ENCODE peak calls at places on chromosomes 3 and 15, in nine cellular contexts. R, K, O, P, T, J, L, N and D are unnamed samples.

GRCh38 chr3:123335007-123335670 is 113.8 kb downstream of the ADCY5 start:
- DNase-seq in T (no peak), L (no peak), K (peak; percentile 32), O (no peak), J (no peak), P (no peak), R (no peak), N (no peak), D (no peak)

GRCh38 chr3:46406786-46407611 is at the start of the genes CCR5AS and CCRL2:
- DNase-seq in T (peak; percentile 22), R (peak; percentile 12), O (no peak), K (peak; percentile 61), L (no peak), J (peak; percentile 62), N (peak; percentile 52), P (no peak), D (peak; percentile 32)

GRCh38 chr3:83849331-83849730 is 1109.5 kb upstream of the CADM2 start:
- DNase-seq in N (no peak), K (no peak), L (no peak), J (peak; percentile 34), R (no peak), P (no peak), T (no peak), O (no peak), D (no peak)

GRCh38 chr3:120364821-120365220 is 15.7 kb upstream of the LRRC58 start:
- DNase-seq in O (no peak), R (peak; percentile 33), L (no peak), T (no peak), J (peak; percentile 57), K (no peak), N (peak; percentile 58), P (peak; percentile 15), D (no peak)

GRCh38 chr3:181752202-181752671 is 40.5 kb downstream of the SOX2 start:
- DNase-seq in L (no peak), N (no peak), P (peak; percentile 1), K (no peak), R (no peak), T (no peak), J (no peak), O (no peak), D (no peak)

GRCh38 chr15:61051570-61052031 is 177.5 kb downstream of the RORA start:
- DNase-seq in O (peak; percentile 37), R (peak; percentile 74), T (no peak), P (peak; percentile 71), L (no peak), N (peak; percentile 15), J (peak; percentile 92), K (no peak), D (peak; percentile 28)

GRCh38 chr15:81312790-81313543 is 11.0 kb downstream of the STARD5 start:
- DNase-seq in N (peak; percentile 99), K (no peak), J (peak; percentile 98), O (no peak), L (peak; percentile 84), T (no peak), R (peak; percentile 99), P (peak; percentile 98), D (peak; percentile 67)

GRCh38 chr3:27623085-27623753 is 98.9 kb downstream of the EOMES start:
- DNase-seq in T (no peak), J (no peak), P (peak; percentile 58), L (no peak), R (peak; percentile 33), O (no peak), K (no peak), N (peak; percentile 26), D (no peak)

GRCh38 chr3:9104121-9104520 is 140.8 kb upstream of the RAD18 start:
- DNase-seq in O (no peak), K (no peak), T (no peak), J (no peak), P (no peak), L (no peak), R (no peak), N (no peak), D (no peak)

GRCh38 chr15:51874751-51875644 is 45.5 kb downstream of the TMOD3 start:
- DNase-seq in R (peak; percentile 99), P (peak; percentile 96), N (peak; percentile 100), T (no peak), L (peak; percentile 89), K (no peak), O (no peak), J (peak; percentile 97), D (peak; percentile 54)

GRCh38 chr15:55775316-55775715 is 32.4 kb upstream of the PRTG start:
- DNase-seq in N (peak; percentile 25), J (no peak), R (no peak), K (no peak), O (no peak), P (no peak), T (no peak), L (no peak), D (no peak)

GRCh38 chr3:56364665-56365064 is 103.6 kb downstream of the ERC2 start:
- DNase-seq in R (no peak), K (no peak), P (no peak), T (no peak), J (no peak), O (no peak), N (no peak), L (no peak), D (no peak)

GRCh38 chr15:83064859-83065258 is 2.2 kb downstream of the BTBD1 start:
- DNase-seq in J (peak; percentile 21), T (no peak), K (no peak), O (no peak), R (peak; percentile 38), N (peak; percentile 78), P (no peak), L (no peak), D (no peak)

DNA sequence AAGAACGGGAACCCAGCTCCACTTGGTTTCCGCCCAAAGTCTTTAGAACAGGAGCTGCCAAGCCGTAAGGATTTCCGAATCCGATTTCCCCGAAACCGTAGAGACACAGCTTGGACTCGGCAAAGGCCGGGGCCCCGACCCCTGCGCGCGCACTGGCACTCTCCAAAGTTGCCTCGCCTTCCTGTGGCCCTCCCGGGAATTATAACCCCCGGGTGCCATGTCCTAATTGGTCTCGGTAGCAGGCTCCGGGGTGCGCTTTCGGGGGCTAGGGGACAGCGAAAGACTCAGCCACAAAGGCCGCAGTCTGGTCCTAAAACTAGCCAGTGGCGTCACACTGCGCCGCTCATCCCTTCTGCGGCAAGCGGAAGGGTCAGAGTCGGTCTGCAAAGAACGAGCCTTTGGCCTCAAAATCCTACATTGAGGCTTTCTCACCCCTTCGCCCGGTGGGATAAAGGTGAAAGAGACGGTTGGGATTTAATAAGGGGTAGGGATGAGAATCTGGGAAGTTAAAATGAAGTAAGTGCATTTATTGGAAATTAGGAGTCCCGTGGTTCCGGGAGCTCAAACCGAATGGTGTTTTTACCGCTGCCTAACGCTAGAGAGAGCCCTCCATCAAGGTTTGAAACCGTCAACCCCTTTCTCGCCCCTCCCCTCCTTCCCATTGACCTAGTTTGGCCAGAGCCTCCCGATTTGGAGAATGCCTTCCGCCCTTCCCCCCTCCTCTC is 6.7 kb downstream of the BCL6 start:
- DNase-seq in L (peak; percentile 83), P (peak; percentile 96), O (peak; percentile 86), T (peak; percentile 41), R (peak; percentile 93), K (peak; percentile 88), N (peak; percentile 83), J (peak; percentile 96), D (peak; percentile 94)
- TF ChIP-seq CTCF in L (peak; percentile 82), P (peak; percentile 81), O (peak; percentile 16), T (no peak), R (peak; percentile 83), K (peak; percentile 51), N (peak; percentile 89), J (peak; percentile 84), D (peak; percentile 96)

GRCh38 chr3:22117751-22118346 is 366.8 kb upstream of the ZNF385D start:
- DNase-seq in P (peak; percentile 70), R (peak; percentile 73), O (no peak), K (peak; percentile 10), L (peak; percentile 6), J (peak; percentile 83), T (no peak), N (peak; percentile 53), D (no peak)
- TF ChIP-seq CTCF in P (peak; percentile 54), R (peak; percentile 58), O (peak; percentile 41), K (no peak), L (peak; percentile 63), J (peak; percentile 54), T (no peak), N (peak; percentile 19), D (peak; percentile 27)

GRCh38 chr3:4995500-4996053 is 16.3 kb downstream of the BHLHE40 start:
- DNase-seq in K (no peak), O (no peak), R (peak; percentile 92), J (peak; percentile 52), N (peak; percentile 96), T (no peak), P (peak; percentile 58), L (peak; percentile 86), D (no peak)

GRCh38 chr3:4997946-4998345 is 18.7 kb downstream of the BHLHE40 start:
- DNase-seq in L (no peak), P (no peak), R (no peak), O (no peak), J (no peak), T (no peak), N (no peak), K (no peak), D (no peak)

GRCh38 chr3:4994823-4995499 is 15.7 kb downstream of the BHLHE40 start:
- DNase-seq in O (no peak), T (no peak), P (peak; percentile 80), N (peak; percentile 99), J (peak; percentile 89), R (peak; percentile 95), K (no peak), L (peak; percentile 94), D (peak; percentile 70)

GRCh38 chr3:4996223-4996765 is 17.1 kb downstream of the BHLHE40 start:
- DNase-seq in O (no peak), K (no peak), T (no peak), P (no peak), J (no peak), N (no peak), R (no peak), L (no peak), D (no peak)

DNA sequence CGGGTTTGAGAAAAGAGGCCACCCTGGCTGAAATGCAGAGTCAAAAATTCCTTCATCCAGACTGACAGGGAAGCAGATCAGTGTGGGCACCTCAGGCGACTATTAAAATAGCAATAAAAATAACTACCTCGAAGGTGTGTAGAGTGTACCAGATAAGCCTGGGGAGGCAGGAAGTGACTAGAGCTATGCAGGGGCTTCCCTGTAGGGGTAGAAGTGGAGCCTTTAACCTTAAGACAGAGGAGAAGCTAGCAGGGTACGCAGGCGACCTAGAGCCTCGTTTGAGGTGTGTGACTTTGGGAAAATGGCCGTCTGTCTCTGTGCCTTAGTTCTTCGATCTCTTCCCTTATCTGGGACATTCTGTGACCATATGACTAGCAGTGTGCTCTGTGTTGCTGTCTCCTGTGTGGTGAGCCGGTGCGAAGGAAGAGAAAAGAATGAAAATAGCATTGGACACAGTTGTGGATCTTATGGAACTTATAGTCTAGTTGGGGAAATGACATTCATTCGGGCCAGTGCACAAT is 17.6 kb downstream of the BHLHE40 start:
- DNase-seq in K (no peak), P (no peak), J (no peak), R (no peak), O (no peak), T (no peak), L (no peak), N (no peak), D (no peak)
- TF ChIP-seq CTCF in K (no peak), P (no peak), J (no peak), R (no peak), O (no peak), T (no peak), L (no peak), N (no peak), D (no peak)

GRCh38 chr15:59762558-59762957 is 73.4 kb upstream of the BNIP2 start:
- DNase-seq in L (no peak), P (no peak), K (no peak), O (peak; percentile 38), J (no peak), T (no peak), R (no peak), N (peak; percentile 61), D (no peak)

GRCh38 chr15:59764775-59765174 is 75.7 kb upstream of the BNIP2 start:
- DNase-seq in P (no peak), R (no peak), N (peak; percentile 14), O (no peak), T (no peak), K (no peak), L (peak; percentile 13), J (peak; percentile 4), D (no peak)
- TF ChIP-seq CTCF in P (no peak), R (peak; percentile 8), N (peak; percentile 8), O (no peak), T (no peak), K (no peak), L (peak; percentile 52), J (peak; percentile 19), D (no peak)